ENCODE peak calls at places on chromosomes 1 and 21, in nine cellular contexts. One of them, this sample, is unnamed. For H3K9me3, the result is how much of the 10 kb centered on the place peaks cover.

GRCh38 chr1:59072017-59072947 is 224.6 kb upstream of the FGGY start:
- DNase-seq in spleen: no peak
- DNase-seq in transverse colon: peak
- DNase-seq in sigmoid colon: no peak
- DNase-seq in suprapubic skin: no peak
- DNase-seq in HCT116: no peak
- DNase-seq in stomach: no peak
- DNase-seq in HepG2: no peak
- DNase-seq in H1: no peak
- DNase-seq in this sample: no peak

GRCh38 chr1:6960291-6960758 is 175.1 kb downstream of the CAMTA1 start:
- DNase-seq in H1: no peak
- DNase-seq in spleen: no peak
- DNase-seq in suprapubic skin: no peak
- DNase-seq in transverse colon: no peak
- DNase-seq in HCT116: no peak
- DNase-seq in HepG2: no peak
- DNase-seq in sigmoid colon: no peak
- DNase-seq in stomach: no peak
- DNase-seq in this sample: no peak

GRCh38 chr1:239387304-239388231 is 1.2 kb downstream of the CHRM3 start:
- DNase-seq in H1: no peak
- DNase-seq in transverse colon: peak
- DNase-seq in spleen: no peak
- DNase-seq in suprapubic skin: no peak
- DNase-seq in sigmoid colon: no peak
- DNase-seq in stomach: peak
- DNase-seq in HCT116: no peak
- DNase-seq in HepG2: no peak
- DNase-seq in this sample: no peak

GRCh38 chr1:35499652-35500176 is 57.5 kb downstream of the KIAA0319L start:
- DNase-seq in HepG2: no peak
- DNase-seq in stomach: peak
- DNase-seq in transverse colon: no peak
- DNase-seq in H1: no peak
- DNase-seq in spleen: no peak
- DNase-seq in suprapubic skin: no peak
- DNase-seq in sigmoid colon: no peak
- DNase-seq in HCT116: no peak
- DNase-seq in this sample: no peak

GRCh38 chr1:60388092-60388987 is 314.8 kb upstream of the C1orf87 start:
- DNase-seq in suprapubic skin: no peak
- DNase-seq in HCT116: no peak
- DNase-seq in sigmoid colon: no peak
- DNase-seq in spleen: no peak
- DNase-seq in H1: no peak
- DNase-seq in stomach: no peak
- DNase-seq in HepG2: no peak
- DNase-seq in transverse colon: no peak
- DNase-seq in this sample: no peak

GRCh38 chr1:60234761-60235160 is 161.2 kb upstream of the C1orf87 start:
- DNase-seq in spleen: no peak
- DNase-seq in HepG2: no peak
- DNase-seq in HCT116: no peak
- DNase-seq in transverse colon: no peak
- DNase-seq in stomach: no peak
- DNase-seq in sigmoid colon: no peak
- DNase-seq in suprapubic skin: no peak
- DNase-seq in H1: no peak
- DNase-seq in this sample: no peak

GRCh38 chr1:24541711-24542346 is 14.1 kb upstream of the NCMAP start:
- DNase-seq in sigmoid colon: no peak
- DNase-seq in stomach: peak
- DNase-seq in suprapubic skin: no peak
- DNase-seq in spleen: no peak
- DNase-seq in H1: no peak
- DNase-seq in HCT116: no peak
- DNase-seq in HepG2: peak
- DNase-seq in transverse colon: peak
- DNase-seq in this sample: no peak

GRCh38 chr1:115507256-115507589 is 134.5 kb upstream of the VANGL1 start:
- DNase-seq in transverse colon: no peak
- DNase-seq in sigmoid colon: no peak
- DNase-seq in suprapubic skin: no peak
- DNase-seq in stomach: no peak
- DNase-seq in HCT116: peak
- DNase-seq in HepG2: peak
- DNase-seq in spleen: no peak
- DNase-seq in H1: peak
- DNase-seq in this sample: no peak

GRCh38 chr1:199272107-199272506 is 633.3 kb downstream of the PTPRC start:
- DNase-seq in HepG2: no peak
- DNase-seq in H1: no peak
- DNase-seq in transverse colon: no peak
- DNase-seq in spleen: no peak
- DNase-seq in suprapubic skin: no peak
- DNase-seq in stomach: no peak
- DNase-seq in sigmoid colon: no peak
- DNase-seq in HCT116: no peak
- DNase-seq in this sample: no peak

GRCh38 chr1:61012365-61012764 is 70.0 kb upstream of the NFIA start:
- DNase-seq in transverse colon: no peak
- DNase-seq in suprapubic skin: no peak
- DNase-seq in HepG2: no peak
- DNase-seq in H1: no peak
- DNase-seq in sigmoid colon: no peak
- DNase-seq in stomach: no peak
- DNase-seq in spleen: no peak
- DNase-seq in HCT116: no peak
- DNase-seq in this sample: no peak

GRCh38 chr1:74412244-74412643 is 100.2 kb downstream of the LRRC53 start:
- DNase-seq in HepG2: no peak
- DNase-seq in transverse colon: no peak
- DNase-seq in stomach: no peak
- DNase-seq in H1: no peak
- DNase-seq in sigmoid colon: no peak
- DNase-seq in HCT116: no peak
- DNase-seq in suprapubic skin: no peak
- DNase-seq in spleen: no peak
- DNase-seq in this sample: no peak

GRCh38 chr21:41715649-41716321 is 51.1 kb downstream of the RIPK4 start:
- DNase-seq in HepG2: peak
- DNase-seq in spleen: no peak
- DNase-seq in stomach: no peak
- DNase-seq in H1: no peak
- DNase-seq in sigmoid colon: no peak
- DNase-seq in transverse colon: peak
- DNase-seq in HCT116: no peak
- DNase-seq in suprapubic skin: no peak
- DNase-seq in this sample: no peak

GRCh38 chr1:30694248-30695175 is 28.9 kb downstream of the MATN1 start:
- DNase-seq in sigmoid colon: peak
- DNase-seq in stomach: no peak
- DNase-seq in HCT116: no peak
- DNase-seq in transverse colon: no peak
- DNase-seq in H1: no peak
- DNase-seq in suprapubic skin: no peak
- DNase-seq in HepG2: no peak
- DNase-seq in spleen: no peak
- DNase-seq in this sample: peak

GRCh38 chr1:9990944-9991343 is 6.1 kb upstream of the RBP7 start:
- DNase-seq in suprapubic skin: no peak
- DNase-seq in stomach: no peak
- DNase-seq in sigmoid colon: no peak
- DNase-seq in HCT116: no peak
- DNase-seq in HepG2: no peak
- DNase-seq in spleen: no peak
- DNase-seq in transverse colon: no peak
- DNase-seq in H1: no peak
- DNase-seq in this sample: no peak

GRCh38 chr1:92817986-92818764 is 13.7 kb upstream of the RPL5 start:
- DNase-seq in suprapubic skin: no peak
- DNase-seq in HCT116: peak
- DNase-seq in H1: no peak
- DNase-seq in sigmoid colon: no peak
- DNase-seq in spleen: no peak
- DNase-seq in HepG2: no peak
- DNase-seq in stomach: no peak
- DNase-seq in transverse colon: no peak
- DNase-seq in this sample: no peak

GRCh38 chr1:101316276-101316675 is 79.5 kb downstream of the S1PR1 start:
- DNase-seq in spleen: no peak
- DNase-seq in transverse colon: no peak
- DNase-seq in H1: no peak
- DNase-seq in suprapubic skin: no peak
- DNase-seq in HepG2: no peak
- DNase-seq in HCT116: no peak
- DNase-seq in sigmoid colon: no peak
- DNase-seq in stomach: no peak
- DNase-seq in this sample: no peak
- TF ChIP-seq POLR2AphosphoS5 in spleen: no peak
- TF ChIP-seq POLR2AphosphoS5 in transverse colon: no peak
- TF ChIP-seq POLR2AphosphoS5 in H1: no peak
- TF ChIP-seq POLR2AphosphoS5 in suprapubic skin: no peak
- TF ChIP-seq POLR2AphosphoS5 in HepG2: no peak
- TF ChIP-seq POLR2AphosphoS5 in HCT116: no peak
- TF ChIP-seq POLR2AphosphoS5 in sigmoid colon: no peak
- TF ChIP-seq POLR2AphosphoS5 in stomach: no peak
- TF ChIP-seq POLR2AphosphoS5 in this sample: no peak

GRCh38 chr1:114485286-114485685 is 25.7 kb downstream of the TRIM33 start:
- DNase-seq in stomach: no peak
- DNase-seq in HepG2: no peak
- DNase-seq in spleen: no peak
- DNase-seq in H1: no peak
- DNase-seq in transverse colon: no peak
- DNase-seq in sigmoid colon: no peak
- DNase-seq in suprapubic skin: no peak
- DNase-seq in HCT116: no peak
- DNase-seq in this sample: no peak

GRCh38 chr1:114492978-114493377 is 18.0 kb downstream of the TRIM33 start:
- DNase-seq in H1: no peak
- DNase-seq in sigmoid colon: no peak
- DNase-seq in stomach: no peak
- DNase-seq in suprapubic skin: no peak
- DNase-seq in HepG2: no peak
- DNase-seq in HCT116: no peak
- DNase-seq in spleen: no peak
- DNase-seq in transverse colon: no peak
- DNase-seq in this sample: no peak

GRCh38 chr1:114488739-114489138 is 22.3 kb downstream of the TRIM33 start:
- DNase-seq in suprapubic skin: no peak
- DNase-seq in HepG2: no peak
- DNase-seq in H1: no peak
- DNase-seq in sigmoid colon: no peak
- DNase-seq in stomach: no peak
- DNase-seq in transverse colon: no peak
- DNase-seq in HCT116: no peak
- DNase-seq in spleen: no peak
- DNase-seq in this sample: no peak

GRCh38 chr1:114496091-114496490 is 14.9 kb downstream of the TRIM33 start:
- DNase-seq in stomach: no peak
- DNase-seq in transverse colon: no peak
- DNase-seq in H1: no peak
- DNase-seq in spleen: no peak
- DNase-seq in HCT116: no peak
- DNase-seq in sigmoid colon: no peak
- DNase-seq in suprapubic skin: no peak
- DNase-seq in HepG2: no peak
- DNase-seq in this sample: no peak

DNA sequence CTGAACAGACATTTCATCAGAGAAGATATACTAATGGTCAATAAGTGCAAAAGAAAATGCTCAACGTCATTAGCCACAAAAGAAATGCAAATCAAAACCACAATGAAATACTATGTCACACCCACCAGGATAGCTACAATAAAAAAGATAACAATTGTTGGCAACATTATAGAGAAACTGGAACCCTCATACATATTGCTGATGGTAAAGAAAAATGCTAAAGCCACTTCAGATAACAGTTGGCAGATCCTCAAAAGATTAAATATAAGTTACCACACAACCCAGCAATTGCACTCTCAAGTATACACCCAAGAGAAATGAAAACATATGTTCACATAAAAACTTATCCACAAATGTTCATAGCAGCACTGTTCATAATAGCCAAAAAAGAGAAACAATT is 20.8 kb downstream of the TRIM33 start:
- DNase-seq in suprapubic skin: no peak
- DNase-seq in HCT116: no peak
- DNase-seq in transverse colon: no peak
- DNase-seq in stomach: no peak
- DNase-seq in sigmoid colon: no peak
- DNase-seq in spleen: no peak
- DNase-seq in HepG2: no peak
- DNase-seq in H1: no peak
- DNase-seq in this sample: no peak
- H3K9me3 ChIP-seq in suprapubic skin: under half
- H3K9me3 ChIP-seq in HCT116: under half
- H3K9me3 ChIP-seq in transverse colon: under half
- H3K9me3 ChIP-seq in stomach: under half
- H3K9me3 ChIP-seq in sigmoid colon: under half
- H3K9me3 ChIP-seq in spleen: under half
- H3K9me3 ChIP-seq in HepG2: under half
- H3K9me3 ChIP-seq in H1: under half
- H3K9me3 ChIP-seq in this sample: under half

DNA sequence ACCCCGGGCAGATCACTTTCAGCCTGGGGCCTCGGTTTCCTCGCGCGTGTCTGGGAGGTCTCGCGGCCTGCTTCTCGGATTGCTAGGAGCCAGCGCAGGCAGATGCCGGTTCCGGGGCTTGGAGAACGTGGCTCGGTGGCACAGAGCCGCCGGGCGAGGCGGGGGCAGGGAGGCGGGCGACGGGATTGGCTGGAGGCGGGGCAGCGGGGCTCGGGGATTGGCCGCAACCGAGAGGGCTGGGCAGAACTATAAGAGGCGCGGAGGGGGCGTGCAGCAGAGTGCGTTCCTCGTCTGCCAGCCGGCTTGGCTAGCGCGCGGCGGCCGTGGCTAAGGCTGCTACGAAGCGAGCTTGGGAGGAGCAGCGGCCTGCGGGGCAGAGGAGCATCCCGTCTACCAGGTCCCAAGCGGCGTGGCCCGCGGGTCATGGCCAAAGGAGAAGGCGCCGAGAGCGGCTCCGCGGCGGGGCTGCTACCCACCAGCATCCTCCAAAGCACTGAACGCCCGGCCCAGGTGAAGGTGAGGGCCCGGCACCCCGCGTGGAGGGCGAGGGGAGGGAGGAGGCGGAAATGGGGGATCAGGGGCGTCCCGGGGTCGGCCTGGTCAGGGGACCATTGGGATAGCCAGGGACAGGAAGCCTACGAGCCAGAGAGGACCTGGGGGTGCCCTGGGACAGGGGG is at the start of gene MFSD2A:
- DNase-seq in HepG2: peak
- DNase-seq in stomach: peak
- DNase-seq in HCT116: peak
- DNase-seq in H1: peak
- DNase-seq in spleen: peak
- DNase-seq in suprapubic skin: peak
- DNase-seq in sigmoid colon: peak
- DNase-seq in transverse colon: peak
- DNase-seq in this sample: peak
- TF ChIP-seq POLR2A in HepG2: no peak
- TF ChIP-seq POLR2A in stomach: no peak
- TF ChIP-seq POLR2A in HCT116: peak
- TF ChIP-seq POLR2A in H1: peak
- TF ChIP-seq POLR2A in spleen: peak
- TF ChIP-seq POLR2A in suprapubic skin: peak
- TF ChIP-seq POLR2A in sigmoid colon: no peak
- TF ChIP-seq POLR2A in transverse colon: peak
- TF ChIP-seq POLR2A in this sample: peak

GRCh38 chr1:161225534-161226319 is at the start of gene TOMM40L:
- DNase-seq in H1: peak
- DNase-seq in HepG2: peak
- DNase-seq in transverse colon: peak
- DNase-seq in HCT116: peak
- DNase-seq in suprapubic skin: peak
- DNase-seq in sigmoid colon: peak
- DNase-seq in spleen: peak
- DNase-seq in stomach: peak
- DNase-seq in this sample: peak
- TF ChIP-seq POLR2AphosphoS5 in H1: no peak
- TF ChIP-seq POLR2AphosphoS5 in HepG2: peak
- TF ChIP-seq POLR2AphosphoS5 in transverse colon: peak
- TF ChIP-seq POLR2AphosphoS5 in HCT116: no peak
- TF ChIP-seq POLR2AphosphoS5 in suprapubic skin: no peak
- TF ChIP-seq POLR2AphosphoS5 in sigmoid colon: peak
- TF ChIP-seq POLR2AphosphoS5 in spleen: peak
- TF ChIP-seq POLR2AphosphoS5 in stomach: no peak
- TF ChIP-seq POLR2AphosphoS5 in this sample: peak

This sample was measured in breast epithelium.